ENCODE peak calls at places on chromosomes 11 and 22, in five cellular contexts. L, Y, M, N and E are unnamed samples.

GRCh38 chr11:14318581-14318981 is 40.4 kb downstream of the RRAS2 start:
- DNase-seq in L (no peak), Y (no peak), M (no peak), N (no peak), E (no peak)

GRCh38 chr11:118163494-118163893 is 10.9 kb upstream of the SCN4B start:
- DNase-seq in L (no peak), Y (no peak), M (no peak), N (no peak), E (no peak)

GRCh38 chr22:39627208-39627607 is 56.7 kb downstream of the CACNA1I start:
- DNase-seq in L (no peak), Y (no peak), M (no peak), N (no peak), E (no peak)

GRCh38 chr11:67024410-67024809 is 1.5 kb downstream of the SYT12 start:
- DNase-seq in L (no peak), Y (peak), M (no peak), N (no peak), E (no peak)

GRCh38 chr11:70502677-70503076 is 104.3 kb downstream of the CTTN start:
- DNase-seq in L (no peak), Y (no peak), M (no peak), N (no peak), E (no peak)

GRCh38 chr22:21765909-21766529 is 30.4 kb upstream of the YPEL1 start:
- DNase-seq in L (no peak), Y (no peak), M (no peak), N (no peak), E (no peak)

GRCh38 chr11:127919206-127920000 is 668.0 kb downstream of the ETS1 start:
- DNase-seq in L (peak), Y (no peak), M (no peak), N (no peak), E (no peak)

GRCh38 chr11:61542024-61542461 is 33.5 kb downstream of the LRRC10B start:
- DNase-seq in L (no peak), Y (no peak), M (no peak), N (peak), E (no peak)

GRCh38 chr11:122440783-122441701 is 214.5 kb upstream of the UBASH3B start:
- DNase-seq in L (peak), Y (no peak), M (no peak), N (peak), E (peak)

GRCh38 chr11:3836903-3837302 is 3.9 kb downstream of the RHOG start:
- DNase-seq in L (no peak), Y (no peak), M (no peak), N (no peak), E (no peak)

GRCh38 chr11:15665368-15665871 is 550.7 kb downstream of the INSC start:
- DNase-seq in L (no peak), Y (no peak), M (no peak), N (no peak), E (peak)

GRCh38 chr11:126661051-126661450 is 305.6 kb downstream of the ST3GAL4 start:
- DNase-seq in L (no peak), Y (no peak), M (no peak), N (no peak), E (no peak)

GRCh38 chr11:71191201-71191600 is 61.2 kb downstream of the SHANK2 start:
- DNase-seq in L (no peak), Y (no peak), M (no peak), N (no peak), E (no peak)

GRCh38 chr22:42072606-42073330 is 1.3 kb upstream of the PHETA2 start:
- DNase-seq in L (no peak), Y (no peak), M (no peak), N (no peak), E (no peak)

GRCh38 chr11:120324932-120325810 is at the start of gene TLCD5:
- DNase-seq in L (peak), Y (peak), M (peak), N (peak), E (no peak)

GRCh38 chr22:40593460-40594273 is 42.9 kb downstream of the MRTFA start:
- DNase-seq in L (no peak), Y (no peak), M (no peak), N (no peak), E (no peak)

GRCh38 chr22:39739338-39740027 is 154.1 kb downstream of the ENTHD1 start:
- DNase-seq in L (no peak), Y (no peak), M (no peak), N (no peak), E (no peak)

GRCh38 chr11:65334696-65335295 is 1.1 kb downstream of the DPF2 start:
- DNase-seq in L (no peak), Y (no peak), M (no peak), N (no peak), E (no peak)

GRCh38 chr22:17999851-18000250 is 24.5 kb downstream of the MICAL3 start:
- DNase-seq in L (no peak), Y (no peak), M (no peak), N (no peak), E (no peak)

GRCh38 chr22:37267661-37268413 is 14.5 kb upstream of the CYTH4 start:
- DNase-seq in L (no peak), Y (no peak), M (no peak), N (no peak), E (no peak)

GRCh38 chr22:37189011-37189466 is 992 bp upstream of the C1QTNF6 start:
- DNase-seq in L (no peak), Y (no peak), M (no peak), N (no peak), E (no peak)

GRCh38 chr22:43155789-43156188 is 4.4 kb downstream of the TSPO start:
- DNase-seq in L (peak), Y (no peak), M (no peak), N (no peak), E (no peak)